ENCODE peak calls at places on chromosomes 11 and 22, in five cellular contexts. Q is NCI-H524, R is astrocyte of the hippocampus, H is mesothelial cell of epicardium, N is NCI-H1092 treated with DMSO at 0.1 percent for 48 hours. W is an unnamed sample.

GRCh38 chr11:2700415-2701211 is 819 bp upstream of the KCNQ1OT1 start:
- DNase-seq in Q (peak), R (peak), H (peak), N (peak), W (no peak)

GRCh38 chr22:40363059-40363458 is 7.3 kb upstream of the SGSM3 start:
- DNase-seq in Q (no peak), R (peak), H (no peak), N (no peak), W (no peak)

GRCh38 chr11:68904458-68904847 is 762 bp downstream of the IGHMBP2 start:
- DNase-seq in Q (peak), R (no peak), H (no peak), N (peak), W (peak)

GRCh38 chr11:71447791-71448256 is 369 bp downstream of the DHCR7 start:
- DNase-seq in Q (peak), R (peak), H (peak), N (peak), W (peak)

GRCh38 chr11:20056109-20057054 is 103.9 kb downstream of the DBX1 start:
- DNase-seq in Q (no peak), R (peak), H (no peak), N (no peak), W (no peak)

GRCh38 chr22:35604671-35605457 is 12.3 kb downstream of the MB start:
- DNase-seq in Q (peak), R (peak), H (no peak), N (no peak), W (no peak)

GRCh38 chr11:10026514-10026913 is 267.5 kb downstream of the SBF2 start:
- DNase-seq in Q (no peak), R (no peak), H (no peak), N (no peak), W (no peak)

GRCh38 chr11:111939836-111940604 is 2.9 kb downstream of the DIXDC1 start:
- DNase-seq in Q (no peak), R (peak), H (no peak), N (no peak), W (peak)

GRCh38 chr11:686451-687243 is 8.4 kb downstream of the DEAF1 start:
- DNase-seq in Q (no peak), R (no peak), H (no peak), N (no peak), W (no peak)

GRCh38 chr22:35359380-35360065 is 21.4 kb upstream of the HMOX1 start:
- DNase-seq in Q (no peak), R (no peak), H (no peak), N (no peak), W (no peak)

GRCh38 chr11:32288276-32288675 is 147.1 kb downstream of the WT1 start:
- DNase-seq in Q (no peak), R (no peak), H (no peak), N (no peak), W (no peak)

GRCh38 chr11:2796508-2797180 is 88.9 kb downstream of the CDKN1C start:
- DNase-seq in Q (no peak), R (no peak), H (peak), N (no peak), W (no peak)

GRCh38 chr11:65854161-65854592 is 3.8 kb downstream of the CFL1 start:
- DNase-seq in Q (no peak), R (no peak), H (no peak), N (no peak), W (no peak)

GRCh38 chr11:109914809-109915653 is 178.2 kb upstream of the ZC3H12C start:
- DNase-seq in Q (no peak), R (no peak), H (no peak), N (no peak), W (no peak)

GRCh38 chr11:116641561-116642045 is 131.2 kb downstream of the BUD13 start:
- DNase-seq in Q (peak), R (peak), H (no peak), N (peak), W (peak)

GRCh38 chr11:94926698-94927237 is 46.6 kb downstream of the CWC15 start:
- DNase-seq in Q (no peak), R (peak), H (no peak), N (no peak), W (no peak)

GRCh38 chr22:20822240-20822639 is 36.4 kb downstream of the PI4KA start:
- DNase-seq in Q (no peak), R (no peak), H (no peak), N (no peak), W (no peak)

GRCh38 chr11:104925850-104926249 is 27.6 kb upstream of the CASP12 start:
- DNase-seq in Q (no peak), R (no peak), H (no peak), N (no peak), W (no peak)

GRCh38 chr11:42034821-42035220 is 575.4 kb upstream of the LRRC4C start:
- DNase-seq in Q (no peak), R (peak), H (no peak), N (no peak), W (no peak)

GRCh38 chr22:23401111-23401909 is 178.8 kb downstream of the IGLL1 start:
- DNase-seq in Q (no peak), R (peak), H (no peak), N (no peak), W (no peak)

GRCh38 chr11:11380340-11380739 is 27.3 kb upstream of the CSNK2A3 start:
- DNase-seq in Q (no peak), R (no peak), H (no peak), N (no peak), W (no peak)

GRCh38 chr22:39900306-39901227 is at the start of gene GRAP2:
- DNase-seq in Q (no peak), R (no peak), H (no peak), N (no peak), W (no peak)

GRCh38 chr11:45899448-45900174 is 7.5 kb downstream of the FREY1 start:
- DNase-seq in Q (peak), R (peak), H (peak), N (peak), W (peak)

GRCh38 chr22:20904008-20904979 is 12.9 kb upstream of the CRKL start:
- DNase-seq in Q (no peak), R (peak), H (no peak), N (no peak), W (no peak)

GRCh38 chr11:102240502-102240901 is 76.8 kb upstream of the BIRC3 start:
- DNase-seq in Q (no peak), R (peak), H (no peak), N (no peak), W (no peak)

GRCh38 chr11:312092-312816 is 1.6 kb upstream of the IFITM1 start:
- DNase-seq in Q (no peak), R (no peak), H (no peak), N (no peak), W (no peak)

GRCh38 chr11:80163441-80163840 is 722.6 kb upstream of the TENM4 start:
- DNase-seq in Q (no peak), R (peak), H (no peak), N (no peak), W (no peak)

GRCh38 chr11:131632971-131633370 is 262.6 kb downstream of the NTM start:
- DNase-seq in Q (no peak), R (no peak), H (no peak), N (no peak), W (no peak)

GRCh38 chr11:104812416-104812815 is 85.8 kb downstream of the CASP12 start:
- DNase-seq in Q (peak), R (no peak), H (no peak), N (no peak), W (no peak)

GRCh38 chr11:70067591-70068341 is 10.4 kb upstream of the ANO1 start:
- DNase-seq in Q (no peak), R (no peak), H (no peak), N (peak), W (no peak)

W was measured in NCI-H2081.